ENCODE peak calls at places on chromosomes 11 and 22, in four cellular contexts. F, B, L and X are unnamed samples.

GRCh38 chr11:114061053-114062049 is 1.8 kb downstream of the ZBTB16 start:
- DNase-seq in F (no peak), L (peak), B (peak), X (no peak)

GRCh38 chr22:44587004-44587793 is 89.2 kb upstream of the RTL6 start:
- DNase-seq in B (no peak), L (no peak), F (peak), X (no peak)

GRCh38 chr11:122038543-122038942 is 77.5 kb downstream of the BLID start:
- DNase-seq in L (peak), F (peak), B (no peak), X (no peak)

GRCh38 chr11:62687508-62688396 is 1.6 kb downstream of the LRRN4CL start:
- DNase-seq in F (no peak), B (peak), L (no peak), X (no peak)

GRCh38 chr11:129225190-129225589 is 33.1 kb upstream of the ARHGAP32 start:
- DNase-seq in B (no peak), L (no peak), F (peak), X (no peak)

GRCh38 chr11:104926771-104927470 is 28.7 kb upstream of the CASP12 start:
- DNase-seq in B (no peak), F (no peak), L (no peak), X (no peak)

GRCh38 chr11:74936087-74936486 is 12.8 kb downstream of the XRRA1 start:
- DNase-seq in B (peak), L (no peak), F (no peak), X (no peak)

GRCh38 chr22:28023036-28023435 is 104.0 kb upstream of the PITPNB start:
- DNase-seq in L (no peak), B (no peak), F (no peak), X (peak)

GRCh38 chr11:58912124-58912523 is 27.2 kb upstream of the GLYATL1 start:
- DNase-seq in B (no peak), F (peak), L (no peak), X (no peak)

GRCh38 chr11:1744879-1745700 is 5.3 kb downstream of the IFITM10 start:
- DNase-seq in F (no peak), B (peak), L (no peak), X (no peak)

GRCh38 chr11:75420224-75421034 is 12.6 kb downstream of the KLHL35 start:
- DNase-seq in L (no peak), F (no peak), B (no peak), X (no peak)

GRCh38 chr22:45604239-45604711 is 67.4 kb upstream of the ATXN10 start:
- DNase-seq in B (no peak), L (peak), F (peak), X (no peak)

GRCh38 chr11:64232182-64233018 is 2.0 kb upstream of the VEGFB start:
- DNase-seq in F (no peak), L (no peak), B (no peak), X (no peak)

GRCh38 chr11:86570020-86570419 is 102.4 kb downstream of the ME3 start:
- DNase-seq in B (no peak), F (no peak), L (no peak), X (no peak)

GRCh38 chr11:12278766-12279671 is 98.4 kb upstream of the PARVA start:
- DNase-seq in F (no peak), L (no peak), B (no peak), X (peak)

GRCh38 chr11:75245356-75246005 is 4.9 kb downstream of the TPBGL start:
- DNase-seq in L (no peak), F (no peak), B (peak), X (no peak)

GRCh38 chr11:61860054-61860903 is 31.1 kb downstream of the FADS3 start:
- DNase-seq in F (peak), B (no peak), L (peak), X (no peak)

GRCh38 chr11:69155302-69156198 is at the start of gene SMIM38:
- DNase-seq in F (no peak), B (no peak), L (no peak), X (no peak)

GRCh38 chr11:17375547-17375946 is 12.9 kb downstream of the KCNJ11 start:
- DNase-seq in F (no peak), L (no peak), B (no peak), X (no peak)

GRCh38 chr22:29855611-29856181 is 17.6 kb upstream of the ASCC2 start:
- DNase-seq in B (no peak), F (no peak), L (no peak), X (no peak)

GRCh38 chr11:57481315-57481714 is 21.0 kb downstream of the RTN4RL2 start:
- DNase-seq in B (no peak), L (no peak), F (no peak), X (no peak)

GRCh38 chr11:2590951-2591754 is 108.6 kb downstream of the KCNQ1OT1 start:
- DNase-seq in F (no peak), L (no peak), B (peak), X (no peak)

GRCh38 chr11:92461478-92461877 is 236.9 kb downstream of the FAT3 start:
- DNase-seq in L (no peak), B (no peak), F (no peak), X (no peak)

GRCh38 chr11:120516461-120517389 is 5.2 kb downstream of the GRIK4 start:
- DNase-seq in L (no peak), F (no peak), B (peak), X (no peak)

GRCh38 chr11:125075242-125075625 is 12.1 kb downstream of the SLC37A2 start:
- DNase-seq in L (no peak), F (no peak), B (no peak), X (no peak)

GRCh38 chr22:46457502-46458488 is 79.6 kb downstream of the CELSR1 start:
- DNase-seq in B (peak), F (no peak), L (no peak), X (no peak)

GRCh38 chr11:64786308-64786707 is 8.0 kb upstream of the SF1 start:
- DNase-seq in L (no peak), B (no peak), F (no peak), X (no peak)

GRCh38 chr11:554824-555499 is 5.6 kb downstream of the LMNTD2 start:
- DNase-seq in F (no peak), B (peak), L (no peak), X (no peak)

GRCh38 chr11:1513326-1514296 is 27.0 kb upstream of the MOB2 start:
- DNase-seq in B (peak), L (no peak), F (no peak), X (no peak)

GRCh38 chr11:120558754-120559431 is 47.3 kb downstream of the GRIK4 start:
- DNase-seq in L (no peak), F (no peak), B (peak), X (no peak)

GRCh38 chr11:12692238-12693074 is 18.2 kb downstream of the TEAD1 start:
- DNase-seq in F (peak), L (peak), B (peak), X (no peak)

DNA sequence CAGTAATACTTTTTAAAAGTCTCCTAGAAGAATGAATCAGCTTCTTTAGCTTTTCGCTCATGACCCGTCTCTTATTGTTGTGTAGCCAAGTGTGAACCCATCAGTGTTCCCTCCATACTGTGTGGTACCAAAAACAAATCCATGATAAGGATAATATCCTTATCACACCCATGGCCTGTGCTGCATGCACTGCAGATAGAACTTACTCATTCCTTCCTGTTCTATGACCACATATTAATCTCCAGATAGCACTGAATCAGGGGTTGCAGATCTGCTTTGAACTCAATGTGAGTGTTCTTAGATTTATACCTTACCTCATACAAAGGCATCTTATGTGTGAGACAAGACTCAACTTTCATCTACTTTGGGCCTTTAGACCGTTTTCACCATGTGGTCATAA is 373.4 kb downstream of the JRKL start:
- DNase-seq in L (no peak), F (peak), B (no peak), X (no peak)
- TF ChIP-seq CTCF in L (no peak), F (no peak), B (no peak), X (no peak)

DNA sequence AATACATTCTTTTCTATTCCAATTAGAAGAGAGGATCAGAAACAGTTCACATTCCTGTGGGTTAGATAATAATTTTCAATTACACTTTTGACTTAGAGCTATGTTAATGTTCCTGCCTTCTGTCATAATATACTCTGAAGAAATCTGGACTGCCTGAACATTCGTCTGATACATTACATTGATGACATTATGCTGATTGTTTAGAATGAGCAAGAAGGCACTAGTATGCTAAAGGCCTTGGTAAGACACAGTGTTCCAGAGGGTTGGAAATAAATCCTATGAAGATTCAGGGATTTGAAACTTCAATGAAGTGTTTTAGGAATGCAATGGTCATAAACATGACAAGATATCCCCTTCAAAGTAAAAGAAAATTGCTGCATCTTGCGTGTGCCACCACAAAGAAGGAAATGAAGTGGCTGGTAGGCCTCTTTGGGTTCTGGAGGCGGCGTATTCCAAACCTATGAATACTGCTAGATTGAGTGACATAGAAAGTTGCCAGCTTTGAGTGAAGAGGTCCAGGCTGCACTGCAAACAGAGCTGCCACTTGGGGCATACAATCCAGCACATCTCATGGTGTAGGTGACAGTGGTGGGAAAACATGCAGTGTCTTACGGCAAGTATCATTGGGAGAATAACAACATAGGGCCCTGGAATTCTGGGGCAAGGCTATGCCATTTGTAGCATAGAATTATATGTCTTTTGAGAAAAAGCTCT is 21.2 kb upstream of the PDE3B start:
- DNase-seq in L (no peak), B (no peak), F (no peak), X (no peak)
- TF ChIP-seq CTCF in L (no peak), B (no peak), F (no peak), X (no peak)

DNA sequence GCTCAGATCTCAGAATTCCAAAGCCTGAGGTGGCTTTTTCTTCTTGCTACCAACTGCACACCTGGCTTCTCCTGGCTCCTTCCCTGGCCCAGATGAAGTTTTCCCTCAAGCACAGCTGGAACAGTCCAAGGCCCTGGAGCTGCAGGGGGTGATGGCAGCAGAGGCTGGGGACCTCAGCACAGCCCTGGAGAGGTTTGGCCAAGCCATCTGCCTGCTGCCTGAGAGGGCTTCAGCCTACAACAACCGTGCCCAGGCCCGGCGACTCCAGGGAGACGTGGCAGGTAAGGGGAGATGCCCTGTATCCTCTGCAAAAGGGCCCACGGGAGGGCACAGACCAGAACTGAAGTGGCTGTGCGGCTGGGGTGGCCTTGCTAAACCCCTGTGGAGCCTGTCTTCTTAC is 1.2 kb downstream of the TTC36 start:
- DNase-seq in B (no peak), L (no peak), F (no peak), X (no peak)
- TF ChIP-seq CTCF in B (no peak), L (no peak), F (no peak), X (no peak)

GRCh38 chr22:50641696-50642607 is 14.0 kb upstream of the ARSA start:
- DNase-seq in B (no peak), L (no peak), F (no peak), X (no peak)
- TF ChIP-seq CTCF in B (no peak), L (no peak), F (peak), X (peak)

DNA sequence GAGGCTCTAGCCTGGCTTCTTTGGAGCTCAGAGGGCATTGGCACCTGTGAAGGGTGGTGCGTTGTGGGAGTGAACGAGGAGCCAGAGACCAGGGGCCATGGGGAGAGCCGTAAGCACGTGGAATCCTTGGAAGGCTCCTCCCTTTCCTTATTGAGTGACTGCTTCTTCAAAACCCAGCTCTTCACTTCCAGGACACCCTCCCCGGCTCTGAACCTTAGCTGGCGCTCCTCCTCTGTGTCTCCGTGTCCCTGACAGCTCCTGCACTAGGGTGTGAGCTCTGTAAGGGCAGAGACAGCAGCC is 26.3 kb downstream of the POLR3H start:
- DNase-seq in L (no peak), F (no peak), B (no peak), X (no peak)
- TF ChIP-seq CTCF in L (peak), F (no peak), B (no peak), X (no peak)

DNA sequence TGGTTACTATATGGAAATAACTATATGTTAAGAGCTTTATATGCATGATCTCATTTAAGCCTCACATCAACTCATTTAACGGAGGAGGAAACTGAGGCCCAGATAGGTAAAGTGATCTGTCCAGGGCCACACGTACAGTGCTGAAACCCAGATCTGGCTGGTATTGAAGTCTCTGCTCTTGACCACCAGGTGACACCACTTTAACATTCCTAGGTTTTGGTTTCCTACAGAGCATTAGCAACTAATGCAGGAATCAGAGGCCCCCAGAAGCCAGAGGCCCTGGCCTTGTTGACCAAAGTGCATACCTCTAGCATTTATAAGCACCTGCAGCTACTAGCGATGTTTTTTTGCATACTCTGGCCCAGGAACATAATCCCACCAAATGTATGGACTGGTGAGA is 12.9 kb upstream of the LIMK2 start:
- DNase-seq in F (no peak), L (no peak), B (no peak), X (no peak)
- TF ChIP-seq CTCF in F (no peak), L (no peak), B (peak), X (no peak)

GRCh38 chr22:43515902-43516301 is 104.1 kb downstream of the MPPED1 start:
- DNase-seq in L (no peak), B (no peak), F (no peak), X (no peak)
- TF ChIP-seq CTCF in L (no peak), B (no peak), F (no peak), X (no peak)

GRCh38 chr11:102061276-102061675 is 14.0 kb downstream of the CFAP300 start:
- DNase-seq in F (peak), B (no peak), L (no peak), X (no peak)
- TF ChIP-seq CTCF in F (peak), B (peak), L (no peak), X (peak)

GRCh38 chr11:132111781-132112380 is 741.5 kb downstream of the NTM start:
- DNase-seq in B (no peak), L (peak), F (peak), X (no peak)

GRCh38 chr11:132114743-132115142 is 744.3 kb downstream of the NTM start:
- DNase-seq in L (no peak), F (peak), B (no peak), X (no peak)

GRCh38 chr11:132115454-132115853 is 745.0 kb downstream of the NTM start:
- DNase-seq in B (no peak), L (no peak), F (peak), X (no peak)

GRCh38 chr11:132116516-132116915 is 746.1 kb downstream of the NTM start:
- DNase-seq in F (no peak), B (no peak), L (no peak), X (no peak)

DNA sequence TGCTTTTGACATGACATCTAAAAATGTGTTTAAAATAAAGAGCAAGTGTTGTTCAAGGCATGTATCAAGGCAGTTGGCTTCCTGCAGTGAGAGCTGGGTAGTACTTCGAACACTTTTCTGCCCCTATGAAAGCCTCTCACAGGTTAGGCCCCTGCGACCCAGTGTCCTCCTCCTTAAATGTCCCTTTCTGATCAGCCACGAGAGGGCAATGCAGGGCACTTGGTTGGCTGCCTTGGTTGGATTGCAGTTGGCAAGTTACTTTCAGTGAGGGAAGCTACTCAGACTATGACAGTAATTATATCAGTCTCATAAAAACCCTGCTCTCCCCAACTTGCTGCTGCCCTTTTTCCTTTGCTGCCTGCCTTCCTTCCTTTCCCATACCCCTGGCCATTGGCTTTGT is 743.8 kb downstream of the NTM start:
- DNase-seq in F (peak), B (peak), L (no peak), X (no peak)
- TF ChIP-seq CTCF in F (peak), B (peak), L (no peak), X (peak)

GRCh38 chr11:41175304-41175972 is 284.0 kb downstream of the LRRC4C start:
- DNase-seq in B (no peak), F (no peak), L (peak), X (no peak)
- TF ChIP-seq CTCF in B (no peak), F (no peak), L (no peak), X (no peak)